ENCODE peak calls at places on chromosomes 5 and 9, in ten cellular contexts. One of them, this sample, is unnamed.

GRCh38 chr5:135952683-135953082 is 2.1 kb downstream of the LECT2 start:
- DNase-seq in pancreas: no peak
- DNase-seq in GM13976: no peak
- DNase-seq in RWPE2: no peak
- DNase-seq in breast epithelium: no peak
- DNase-seq in GM12865: no peak
- DNase-seq in GM20000: no peak
- DNase-seq in WTC11: no peak
- DNase-seq in cardiac fibroblast: no peak
- DNase-seq in neural crest cell: no peak
- DNase-seq in this sample: no peak

GRCh38 chr5:34597034-34597433 is 59.1 kb upstream of the RAI14 start:
- DNase-seq in pancreas: no peak
- DNase-seq in GM13976: no peak
- DNase-seq in RWPE2: no peak
- DNase-seq in breast epithelium: no peak
- DNase-seq in GM12865: no peak
- DNase-seq in GM20000: no peak
- DNase-seq in WTC11: no peak
- DNase-seq in cardiac fibroblast: no peak
- DNase-seq in neural crest cell: no peak
- DNase-seq in this sample: peak; percentile 17

GRCh38 chr5:123709422-123709821 is 197.4 kb downstream of the CSNK1G3 start:
- DNase-seq in pancreas: no peak
- DNase-seq in GM13976: no peak
- DNase-seq in RWPE2: no peak
- DNase-seq in breast epithelium: no peak
- DNase-seq in GM12865: no peak
- DNase-seq in GM20000: no peak
- DNase-seq in WTC11: no peak
- DNase-seq in cardiac fibroblast: no peak
- DNase-seq in neural crest cell: no peak
- DNase-seq in this sample: no peak

GRCh38 chr9:6218099-6218502 is 2.5 kb downstream of the IL33 start:
- DNase-seq in pancreas: no peak
- DNase-seq in GM13976: no peak
- DNase-seq in RWPE2: no peak
- DNase-seq in breast epithelium: no peak
- DNase-seq in GM12865: no peak
- DNase-seq in GM20000: no peak
- DNase-seq in WTC11: no peak
- DNase-seq in cardiac fibroblast: peak; percentile 89
- DNase-seq in neural crest cell: no peak
- DNase-seq in this sample: peak; percentile 23

GRCh38 chr9:80378669-80379293 is 807.0 kb downstream of the TLE4 start:
- DNase-seq in pancreas: no peak
- DNase-seq in GM13976: no peak
- DNase-seq in RWPE2: no peak
- DNase-seq in breast epithelium: no peak
- DNase-seq in GM12865: no peak
- DNase-seq in GM20000: no peak
- DNase-seq in WTC11: no peak
- DNase-seq in cardiac fibroblast: peak; percentile 8
- DNase-seq in neural crest cell: no peak
- DNase-seq in this sample: no peak

GRCh38 chr5:57495285-57495684 is 12.7 kb upstream of the ACTBL2 start:
- DNase-seq in pancreas: no peak
- DNase-seq in GM13976: no peak
- DNase-seq in RWPE2: no peak
- DNase-seq in breast epithelium: no peak
- DNase-seq in GM12865: peak; percentile 44
- DNase-seq in GM20000: no peak
- DNase-seq in WTC11: no peak
- DNase-seq in cardiac fibroblast: no peak
- DNase-seq in neural crest cell: no peak
- DNase-seq in this sample: no peak

GRCh38 chr5:111439473-111440075 is 72.8 kb downstream of the STARD4 start:
- DNase-seq in pancreas: no peak
- DNase-seq in GM13976: no peak
- DNase-seq in RWPE2: no peak
- DNase-seq in breast epithelium: no peak
- DNase-seq in GM12865: no peak
- DNase-seq in GM20000: no peak
- DNase-seq in WTC11: no peak
- DNase-seq in cardiac fibroblast: peak; percentile 43
- DNase-seq in neural crest cell: no peak
- DNase-seq in this sample: peak; percentile 35

GRCh38 chr5:167964529-167964928 is 326.9 kb upstream of the WWC1 start:
- DNase-seq in pancreas: no peak
- DNase-seq in GM13976: no peak
- DNase-seq in RWPE2: no peak
- DNase-seq in breast epithelium: no peak
- DNase-seq in GM12865: no peak
- DNase-seq in GM20000: no peak
- DNase-seq in WTC11: no peak
- DNase-seq in cardiac fibroblast: no peak
- DNase-seq in neural crest cell: no peak
- DNase-seq in this sample: no peak

GRCh38 chr5:14569948-14570691 is 11.5 kb upstream of the OTULINL start:
- DNase-seq in pancreas: no peak
- DNase-seq in GM13976: no peak
- DNase-seq in RWPE2: no peak
- DNase-seq in breast epithelium: no peak
- DNase-seq in GM12865: no peak
- DNase-seq in GM20000: no peak
- DNase-seq in WTC11: no peak
- DNase-seq in cardiac fibroblast: no peak
- DNase-seq in neural crest cell: no peak
- DNase-seq in this sample: no peak

DNA sequence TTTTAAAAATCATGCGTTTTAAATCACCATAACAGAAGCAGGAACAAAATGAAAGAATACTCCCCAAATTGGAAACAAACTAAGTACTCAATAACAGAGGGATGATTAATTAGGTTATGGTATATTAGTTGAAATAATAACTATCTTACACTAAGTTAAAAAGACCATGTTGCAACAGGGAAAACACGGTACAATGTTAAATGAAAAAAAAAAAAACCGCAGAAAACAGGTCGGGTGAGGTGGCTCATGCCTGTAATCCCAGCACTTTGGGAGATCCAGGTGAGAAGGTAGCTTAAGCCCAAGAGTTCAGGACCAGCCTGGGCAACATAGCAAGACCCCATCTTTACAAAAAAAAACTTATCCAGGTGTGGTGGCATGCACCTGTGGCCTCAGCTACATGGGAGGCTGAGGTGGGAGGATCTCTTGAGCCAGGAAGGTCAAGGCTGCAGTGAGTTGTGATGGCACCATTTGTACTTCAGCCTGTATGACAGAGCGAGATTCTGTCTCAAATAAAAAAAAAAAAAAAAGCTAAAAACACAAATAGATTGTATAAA is 2.4 kb upstream of the PTPN3 start:
- DNase-seq in pancreas: no peak
- DNase-seq in GM13976: no peak
- DNase-seq in RWPE2: no peak
- DNase-seq in breast epithelium: no peak
- DNase-seq in GM12865: no peak
- DNase-seq in GM20000: no peak
- DNase-seq in WTC11: no peak
- DNase-seq in cardiac fibroblast: no peak
- DNase-seq in neural crest cell: no peak
- DNase-seq in this sample: no peak
- TF ChIP-seq CTCF in pancreas: no peak
- TF ChIP-seq CTCF in GM13976: no peak
- TF ChIP-seq CTCF in RWPE2: no peak
- TF ChIP-seq CTCF in breast epithelium: no peak
- TF ChIP-seq CTCF in GM12865: no peak
- TF ChIP-seq CTCF in GM20000: no peak
- TF ChIP-seq CTCF in WTC11: no peak
- TF ChIP-seq CTCF in cardiac fibroblast: no peak
- TF ChIP-seq CTCF in neural crest cell: no peak
- TF ChIP-seq CTCF in this sample: no peak

DNA sequence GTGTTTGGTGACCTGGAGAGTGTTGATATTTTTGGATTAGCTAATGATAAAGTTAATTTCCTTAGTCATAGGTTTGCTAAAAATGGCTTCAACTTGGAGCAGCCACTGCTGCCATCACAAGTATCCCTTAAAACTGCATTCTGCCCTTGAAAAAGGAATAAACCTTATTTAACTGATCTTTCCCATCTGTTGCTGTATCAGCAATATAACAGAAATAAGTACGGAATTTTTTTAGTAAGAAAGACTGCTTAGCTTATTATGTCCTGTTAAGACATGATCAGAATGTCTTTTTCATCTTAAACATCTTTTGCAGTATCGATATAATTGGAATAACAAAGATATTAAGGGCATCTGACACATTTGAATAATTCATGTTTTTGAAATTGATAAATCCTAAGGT is 75.7 kb downstream of the LNPEP start:
- DNase-seq in pancreas: no peak
- DNase-seq in GM13976: no peak
- DNase-seq in RWPE2: no peak
- DNase-seq in breast epithelium: no peak
- DNase-seq in GM12865: no peak
- DNase-seq in GM20000: no peak
- DNase-seq in WTC11: no peak
- DNase-seq in cardiac fibroblast: no peak
- DNase-seq in neural crest cell: no peak
- DNase-seq in this sample: no peak
- TF ChIP-seq CTCF in pancreas: no peak
- TF ChIP-seq CTCF in GM13976: no peak
- TF ChIP-seq CTCF in RWPE2: no peak
- TF ChIP-seq CTCF in breast epithelium: no peak
- TF ChIP-seq CTCF in GM12865: no peak
- TF ChIP-seq CTCF in GM20000: no peak
- TF ChIP-seq CTCF in WTC11: no peak
- TF ChIP-seq CTCF in cardiac fibroblast: no peak
- TF ChIP-seq CTCF in neural crest cell: no peak
- TF ChIP-seq CTCF in this sample: no peak

GRCh38 chr9:136570191-136570845 is 24.5 kb upstream of the NOTCH1 start:
- DNase-seq in pancreas: no peak
- DNase-seq in GM13976: no peak
- DNase-seq in RWPE2: no peak
- DNase-seq in breast epithelium: no peak
- DNase-seq in GM12865: no peak
- DNase-seq in GM20000: no peak
- DNase-seq in WTC11: no peak
- DNase-seq in cardiac fibroblast: no peak
- DNase-seq in neural crest cell: no peak
- DNase-seq in this sample: no peak

GRCh38 chr9:136570916-136571315 is 25.1 kb upstream of the NOTCH1 start:
- DNase-seq in pancreas: no peak
- DNase-seq in GM13976: no peak
- DNase-seq in RWPE2: no peak
- DNase-seq in breast epithelium: no peak
- DNase-seq in GM12865: no peak
- DNase-seq in GM20000: no peak
- DNase-seq in WTC11: no peak
- DNase-seq in cardiac fibroblast: no peak
- DNase-seq in neural crest cell: no peak
- DNase-seq in this sample: no peak

GRCh38 chr9:136571525-136571924 is 25.7 kb upstream of the NOTCH1 start:
- DNase-seq in pancreas: no peak
- DNase-seq in GM13976: no peak
- DNase-seq in RWPE2: no peak
- DNase-seq in breast epithelium: no peak
- DNase-seq in GM12865: no peak
- DNase-seq in GM20000: no peak
- DNase-seq in WTC11: no peak
- DNase-seq in cardiac fibroblast: no peak
- DNase-seq in neural crest cell: no peak
- DNase-seq in this sample: no peak

GRCh38 chr9:136572003-136572595 is 26.3 kb upstream of the NOTCH1 start:
- DNase-seq in pancreas: peak; percentile 52
- DNase-seq in GM13976: no peak
- DNase-seq in RWPE2: no peak
- DNase-seq in breast epithelium: no peak
- DNase-seq in GM12865: no peak
- DNase-seq in GM20000: no peak
- DNase-seq in WTC11: peak; percentile 93
- DNase-seq in cardiac fibroblast: peak; percentile 78
- DNase-seq in neural crest cell: peak; percentile 57
- DNase-seq in this sample: no peak

DNA sequence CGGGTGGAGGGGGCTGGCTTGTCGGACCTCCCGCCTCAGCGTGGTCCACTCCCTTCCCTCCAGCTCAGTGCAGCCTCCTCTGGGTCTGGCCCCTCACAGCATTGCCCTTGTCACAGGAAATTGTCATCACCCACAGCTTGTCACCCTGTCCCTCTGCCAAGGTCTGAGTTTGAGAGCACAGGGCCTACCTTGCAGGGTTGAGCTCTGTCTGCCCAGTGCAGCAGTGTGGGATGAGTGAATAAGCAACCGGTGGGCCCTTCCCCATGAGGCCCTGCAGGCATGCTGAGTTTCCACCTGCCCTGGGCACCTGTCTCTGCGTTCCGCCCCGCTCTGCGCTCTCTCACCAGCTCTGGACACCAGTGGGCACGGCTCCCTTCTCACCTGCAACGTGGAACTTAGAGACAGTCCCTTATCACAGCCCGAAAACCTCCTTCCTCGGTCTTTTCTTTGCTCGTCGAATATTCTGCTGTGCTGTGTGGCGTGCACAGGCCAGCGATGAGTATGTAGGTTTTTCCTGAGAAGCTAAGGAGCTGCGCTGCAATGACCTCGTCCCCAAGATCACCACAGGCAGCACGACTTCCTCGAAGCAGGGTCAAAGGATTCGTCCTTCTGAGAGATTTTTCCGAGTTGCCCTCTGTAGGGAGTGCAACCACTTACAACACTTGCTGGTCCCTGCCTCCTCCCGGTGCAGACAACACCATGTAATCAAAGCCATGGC is 26.9 kb upstream of the NOTCH1 start:
- DNase-seq in pancreas: no peak
- DNase-seq in GM13976: no peak
- DNase-seq in RWPE2: no peak
- DNase-seq in breast epithelium: no peak
- DNase-seq in GM12865: no peak
- DNase-seq in GM20000: no peak
- DNase-seq in WTC11: no peak
- DNase-seq in cardiac fibroblast: no peak
- DNase-seq in neural crest cell: no peak
- DNase-seq in this sample: no peak
- TF ChIP-seq CTCF in pancreas: no peak
- TF ChIP-seq CTCF in GM13976: no peak
- TF ChIP-seq CTCF in RWPE2: no peak
- TF ChIP-seq CTCF in breast epithelium: no peak
- TF ChIP-seq CTCF in GM12865: no peak
- TF ChIP-seq CTCF in GM20000: no peak
- TF ChIP-seq CTCF in WTC11: no peak
- TF ChIP-seq CTCF in cardiac fibroblast: no peak
- TF ChIP-seq CTCF in neural crest cell: no peak
- TF ChIP-seq CTCF in this sample: no peak

DNA sequence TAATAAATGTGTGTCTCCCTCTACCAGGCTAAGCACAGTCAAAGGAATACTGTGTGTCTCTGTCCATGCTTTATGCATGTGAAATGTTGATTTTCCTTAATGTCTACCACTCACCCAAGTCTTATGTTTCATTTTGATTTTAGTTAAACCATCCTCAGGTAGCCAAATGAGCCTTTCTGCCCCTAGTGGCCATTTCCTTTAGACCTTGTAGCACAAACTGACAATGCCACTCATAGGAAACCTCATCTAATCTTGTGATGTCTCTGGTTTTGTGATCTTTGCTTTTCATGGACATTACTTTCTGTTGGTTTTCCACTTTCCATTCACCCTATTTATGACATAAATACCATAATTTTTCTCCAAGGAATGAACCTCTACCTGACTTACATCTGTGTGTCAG is 820.8 kb downstream of the MAT2B start:
- DNase-seq in pancreas: no peak
- DNase-seq in GM13976: no peak
- DNase-seq in RWPE2: no peak
- DNase-seq in breast epithelium: no peak
- DNase-seq in GM12865: peak; percentile 10
- DNase-seq in GM20000: no peak
- DNase-seq in WTC11: no peak
- DNase-seq in cardiac fibroblast: no peak
- DNase-seq in neural crest cell: no peak
- DNase-seq in this sample: no peak
- TF ChIP-seq CTCF in pancreas: no peak
- TF ChIP-seq CTCF in GM13976: no peak
- TF ChIP-seq CTCF in RWPE2: peak; percentile 32
- TF ChIP-seq CTCF in breast epithelium: no peak
- TF ChIP-seq CTCF in GM12865: peak; percentile 28
- TF ChIP-seq CTCF in GM20000: no peak
- TF ChIP-seq CTCF in WTC11: peak; percentile 21
- TF ChIP-seq CTCF in cardiac fibroblast: peak; percentile 33
- TF ChIP-seq CTCF in neural crest cell: peak; percentile 29
- TF ChIP-seq CTCF in this sample: peak; percentile 37

This sample was measured in HFFc6.